ENCODE peak calls at places on chromosomes 12 and 14, in four cellular contexts. R is A549, P is IMR-90, O is K562. M is an unnamed sample.

GRCh38 chr14:64938972-64939816 is 3.4 kb downstream of the GPX2 start:
- DNase-seq in R (no peak), P (no peak), O (no peak), M (no peak)

GRCh38 chr12:93982847-93983315 is 165.5 kb upstream of the PLXNC1 start:
- DNase-seq in R (peak; percentile 27), P (peak; percentile 93), O (no peak), M (no peak)

GRCh38 chr12:90102957-90103652 is 394.5 kb upstream of the ATP2B1 start:
- DNase-seq in R (peak; percentile 61), P (peak; percentile 53), O (peak; percentile 17), M (peak; percentile 24)

GRCh38 chr12:112018571-112019237 is 5.5 kb downstream of the ERP29 start:
- DNase-seq in R (no peak), P (peak; percentile 92), O (no peak), M (no peak)

GRCh38 chr12:3224530-3224903 is 147.3 kb downstream of the TSPAN9 start:
- DNase-seq in R (no peak), P (no peak), O (no peak), M (no peak)

GRCh38 chr12:14366211-14366762 is 805 bp downstream of the ATF7IP start:
- DNase-seq in R (peak; percentile 58), P (peak; percentile 40), O (no peak), M (no peak)

GRCh38 chr14:64061706-64062105 is 208.9 kb downstream of the SYNE2 start:
- DNase-seq in R (no peak), P (no peak), O (no peak), M (no peak)

GRCh38 chr14:70601162-70601561 is 707 bp upstream of the MED6 start:
- DNase-seq in R (peak; percentile 9), P (peak; percentile 13), O (no peak), M (no peak)

GRCh38 chr12:132578118-132578517 is 32.3 kb downstream of the LRCOL1 start:
- DNase-seq in R (no peak), P (no peak), O (no peak), M (no peak)

GRCh38 chr12:104697186-104697585 is 240.4 kb downstream of the CHST11 start:
- DNase-seq in R (no peak), P (no peak), O (no peak), M (no peak)

GRCh38 chr12:43992856-43993255 is 157.0 kb downstream of the TMEM117 start:
- DNase-seq in R (no peak), P (no peak), O (no peak), M (no peak)

GRCh38 chr14:48937796-48938195 is 648.4 kb downstream of the RPS29 start:
- DNase-seq in R (no peak), P (peak; percentile 70), O (no peak), M (no peak)

GRCh38 chr12:98543701-98544100 is 28.3 kb downstream of the TMPO start:
- DNase-seq in R (no peak), P (peak; percentile 7), O (no peak), M (no peak)

GRCh38 chr14:24376448-24377070 is 8.6 kb downstream of the NFATC4 start:
- DNase-seq in R (no peak), P (no peak), O (no peak), M (no peak)

GRCh38 chr12:2460051-2460450 is 334.7 kb upstream of the FKBP4 start:
- DNase-seq in R (no peak), P (no peak), O (no peak), M (no peak)

GRCh38 chr12:67681145-67681778 is 32.7 kb downstream of the DYRK2 start:
- DNase-seq in R (peak; percentile 33), P (peak; percentile 97), O (no peak), M (no peak)

GRCh38 chr12:5177731-5178130 is 134.1 kb downstream of the KCNA5 start:
- DNase-seq in R (no peak), P (no peak), O (no peak), M (no peak)

GRCh38 chr14:68649461-68650189 is 143.2 kb downstream of the ZFP36L1 start:
- DNase-seq in R (no peak), P (peak; percentile 53), O (no peak), M (no peak)

GRCh38 chr14:100341301-100342031 is 18.3 kb downstream of the SLC25A47 start:
- DNase-seq in R (peak; percentile 60), P (peak; percentile 95), O (no peak), M (peak; percentile 44)

GRCh38 chr14:50813544-50813863 is 17.5 kb downstream of the NIN start:
- DNase-seq in R (no peak), P (no peak), O (no peak), M (peak; percentile 38)

GRCh38 chr12:92365333-92365732 is 219.7 kb upstream of the BTG1 start:
- DNase-seq in R (no peak), P (no peak), O (no peak), M (peak; percentile 43)

GRCh38 chr14:104550340-104550848 is 29.2 kb upstream of the C14orf180 start:
- DNase-seq in R (no peak), P (no peak), O (no peak), M (no peak)

GRCh38 chr14:65940056-65940735 is 527.7 kb downstream of the FUT8 start:
- DNase-seq in R (peak; percentile 51), P (no peak), O (peak; percentile 43), M (no peak)

GRCh38 chr12:57272337-57273151 is 21.6 kb upstream of the STAC3 start:
- DNase-seq in R (no peak), P (peak; percentile 45), O (peak; percentile 37), M (no peak)

GRCh38 chr12:107319536-107320030 is 226.2 kb upstream of the CRY1 start:
- DNase-seq in R (no peak), P (no peak), O (no peak), M (no peak)

GRCh38 chr12:52082988-52083637 is 3.6 kb downstream of the SMIM41 start:
- DNase-seq in R (peak; percentile 57), P (peak; percentile 71), O (peak; percentile 85), M (no peak)

GRCh38 chr12:122499991-122500684 is 594 bp downstream of the ZCCHC8 start:
- DNase-seq in R (peak; percentile 71), P (peak; percentile 73), O (peak; percentile 62), M (no peak)

GRCh38 chr14:65164068-65164824 is 61.9 kb upstream of the MAX start:
- DNase-seq in R (peak; percentile 56), P (peak; percentile 61), O (peak; percentile 38), M (no peak)

GRCh38 chr12:989751-990278 is 1.2 kb upstream of the ERC1 start:
- DNase-seq in R (peak; percentile 61), P (peak; percentile 81), O (peak; percentile 42), M (no peak)

GRCh38 chr12:108798551-108799221 is 58.7 kb downstream of the SSH1 start:
- DNase-seq in R (no peak), P (peak; percentile 86), O (no peak), M (no peak)

GRCh38 chr14:101817511-101818001 is 56.0 kb downstream of the PPP2R5C start:
- DNase-seq in R (no peak), P (no peak), O (peak; percentile 32), M (no peak)
- TF ChIP-seq ELK1 in R (no peak), P (no peak), O (no peak), M (no peak)

DNA sequence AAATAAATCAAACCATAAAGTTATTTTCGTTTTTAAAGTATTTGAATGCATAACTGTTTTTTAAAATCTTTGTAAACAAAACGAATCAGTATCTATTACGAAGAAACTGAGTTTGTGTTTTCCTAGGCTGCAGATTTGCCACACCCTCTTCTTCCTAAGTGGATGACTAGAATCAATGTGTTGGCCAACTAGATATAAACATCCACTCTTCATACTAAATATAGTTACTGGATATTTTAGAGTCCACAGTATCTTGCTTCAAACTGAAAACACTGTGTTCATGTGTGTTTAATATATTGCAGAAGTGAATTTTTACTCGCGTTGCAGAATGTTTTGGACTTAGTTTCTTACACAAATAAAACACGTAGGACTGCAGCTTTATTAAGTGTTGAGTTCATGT is 63.2 kb downstream of the KLHL28 start:
- DNase-seq in R (no peak), P (peak; percentile 61), O (no peak), M (no peak)
- TF ChIP-seq ELK1 in R (no peak), P (no peak), O (no peak), M (no peak)

DNA sequence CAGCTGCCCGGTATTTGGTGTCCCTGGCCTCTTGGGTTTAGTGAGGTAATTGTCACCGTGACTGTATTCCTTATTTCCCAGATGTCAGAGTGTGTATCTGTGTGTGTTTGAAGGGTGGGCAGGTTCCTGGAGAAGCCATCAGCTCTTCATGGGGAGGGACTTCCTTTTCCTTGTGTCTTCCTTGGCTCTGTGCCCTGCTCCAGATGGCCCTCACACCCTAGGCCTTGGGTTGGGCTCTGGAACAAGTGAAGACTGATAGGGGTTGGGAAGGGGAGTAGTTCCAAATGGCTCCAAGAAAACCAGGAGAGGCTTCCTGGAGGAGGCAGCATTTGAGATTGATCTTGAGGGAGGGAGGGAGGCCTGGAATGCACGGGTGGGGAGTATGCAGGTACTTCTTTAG is 43.8 kb upstream of the PRIMA1 start:
- DNase-seq in R (no peak), P (no peak), O (no peak), M (no peak)
- TF ChIP-seq ELK1 in R (no peak), P (no peak), O (no peak), M (no peak)

GRCh38 chr12:41220931-41221330 is 32.8 kb downstream of the PDZRN4 start:
- DNase-seq in R (no peak), P (no peak), O (no peak), M (no peak)

GRCh38 chr12:41223600-41223999 is 35.5 kb downstream of the PDZRN4 start:
- DNase-seq in R (no peak), P (no peak), O (no peak), M (no peak)

GRCh38 chr12:41224066-41224465 is 35.9 kb downstream of the PDZRN4 start:
- DNase-seq in R (no peak), P (no peak), O (no peak), M (no peak)

GRCh38 chr12:41228066-41228820 is 40.1 kb downstream of the PDZRN4 start:
- DNase-seq in R (no peak), P (no peak), O (no peak), M (no peak)

GRCh38 chr12:41225179-41225578 is 37.1 kb downstream of the PDZRN4 start:
- DNase-seq in R (no peak), P (no peak), O (no peak), M (no peak)
- TF ChIP-seq ELK1 in R (no peak), P (no peak), O (no peak), M (no peak)

GRCh38 chr12:64392221-64392620 is 1.7 kb upstream of the C12orf56 start:
- DNase-seq in R (peak; percentile 74), P (peak; percentile 56), O (no peak), M (no peak)
- TF ChIP-seq ELK1 in R (no peak), P (no peak), O (no peak), M (no peak)

DNA sequence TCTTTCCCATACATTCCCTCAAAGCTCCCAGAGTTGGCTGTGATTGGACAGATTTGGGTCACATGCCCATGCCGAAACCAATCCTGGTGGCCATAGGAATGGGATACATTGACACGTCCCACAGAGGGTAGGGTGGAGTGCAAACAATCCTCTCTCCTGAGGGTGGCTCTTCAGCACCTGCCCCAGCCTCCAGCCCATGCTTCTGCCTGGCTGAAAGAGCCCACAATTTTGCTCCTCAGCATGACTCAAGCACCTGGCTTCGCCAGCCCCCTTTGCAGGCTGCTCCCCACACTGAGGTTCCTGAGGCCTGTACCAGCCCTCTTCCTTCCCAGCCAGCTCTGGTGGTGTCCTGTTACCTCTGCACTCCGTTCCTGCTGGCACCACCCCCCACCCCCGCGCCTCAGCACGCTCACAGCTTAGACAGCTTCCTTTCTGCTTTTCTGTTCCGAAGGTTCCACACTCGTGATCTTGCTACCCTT is 71.7 kb downstream of the CCDC92 start:
- DNase-seq in R (no peak), P (peak; percentile 44), O (no peak), M (no peak)
- TF ChIP-seq ELK1 in R (no peak), P (no peak), O (no peak), M (no peak)